ENCODE peak calls at places on chromosomes 1 and 21, in five cellular contexts. E, U, M, Y and C are unnamed samples.

GRCh38 chr1:3066826-3067225 is 2.2 kb upstream of the PRDM16 start:
- DNase-seq in E (no peak), Y (no peak), U (no peak), M (no peak), C (no peak)

GRCh38 chr1:161725888-161726630 is 4.7 kb downstream of the FCRLB start:
- DNase-seq in Y (peak), M (peak), U (peak), E (peak), C (peak)

GRCh38 chr1:193185861-193186714 is at the start of gene B3GALT2:
- DNase-seq in Y (peak), E (peak), M (peak), U (no peak), C (peak)

GRCh38 chr1:15994590-15995351 is 9.3 kb upstream of the SRARP start:
- DNase-seq in Y (peak), M (peak), U (peak), E (peak), C (peak)

GRCh38 chr1:165903672-165904071 is 76.3 kb downstream of the UCK2 start:
- DNase-seq in M (no peak), Y (no peak), U (no peak), E (no peak), C (no peak)

GRCh38 chr21:16116798-16117197 is 387.0 kb downstream of the USP25 start:
- DNase-seq in M (no peak), U (no peak), E (no peak), Y (no peak), C (no peak)

GRCh38 chr1:25922633-25923567 is 16.7 kb upstream of the STMN1 start:
- DNase-seq in Y (peak), E (peak), M (no peak), U (peak), C (peak)

GRCh38 chr1:36608272-36608671 is 125.6 kb upstream of the CSF3R start:
- DNase-seq in Y (no peak), M (no peak), E (no peak), U (no peak), C (no peak)

GRCh38 chr1:194069168-194069830 is 882.9 kb upstream of the B3GALT2 start:
- DNase-seq in E (peak), Y (no peak), M (no peak), U (no peak), C (no peak)

GRCh38 chr1:95380909-95381308 is 146.9 kb downstream of the RWDD3 start:
- DNase-seq in M (no peak), U (no peak), Y (no peak), E (no peak), C (no peak)

GRCh38 chr1:85406887-85407593 is 57.9 kb downstream of the DDAH1 start:
- DNase-seq in Y (no peak), U (no peak), M (peak), E (peak), C (no peak)

GRCh38 chr1:58447047-58447446 is 99.5 kb downstream of the OMA1 start:
- DNase-seq in E (no peak), M (no peak), U (no peak), Y (no peak), C (no peak)

GRCh38 chr1:208030320-208031091 is 119.6 kb upstream of the CD34 start:
- DNase-seq in E (no peak), M (no peak), Y (no peak), U (no peak), C (no peak)

GRCh38 chr1:228497817-228498216 is 10.6 kb downstream of the RNF187 start:
- DNase-seq in Y (no peak), M (no peak), U (no peak), E (no peak), C (no peak)

GRCh38 chr21:34639882-34640788 is 25.2 kb upstream of the RCAN1 start:
- DNase-seq in Y (peak), U (peak), M (no peak), E (no peak), C (no peak)

GRCh38 chr1:178057863-178058576 is 35.9 kb upstream of the RASAL2 start:
- DNase-seq in Y (no peak), M (no peak), E (peak), U (no peak), C (peak)

GRCh38 chr1:54581621-54582035 is 33.6 kb downstream of the ACOT11 start:
- DNase-seq in M (peak), U (no peak), Y (no peak), E (peak), C (peak)

GRCh38 chr1:50333595-50333974 is 89.7 kb downstream of the DMRTA2 start:
- DNase-seq in E (peak), U (peak), Y (peak), M (no peak), C (no peak)

GRCh38 chr1:36467027-36467410 is 2.8 kb upstream of the MRPS15 start:
- DNase-seq in M (no peak), U (no peak), Y (no peak), E (no peak), C (no peak)

GRCh38 chr1:211697356-211697755 is 21.9 kb upstream of the NEK2 start:
- DNase-seq in M (no peak), U (no peak), Y (no peak), E (no peak), C (no peak)

GRCh38 chr1:197367631-197368030 is 99.6 kb downstream of the CRB1 start:
- DNase-seq in E (no peak), U (no peak), M (no peak), Y (no peak), C (no peak)

GRCh38 chr1:85091647-85092295 is 43.5 kb upstream of the MCOLN3 start:
- DNase-seq in E (no peak), M (no peak), U (peak), Y (peak), C (no peak)

GRCh38 chr1:61561666-61562065 is 163.3 kb downstream of the TM2D1 start:
- DNase-seq in Y (no peak), U (no peak), E (no peak), M (no peak), C (no peak)

GRCh38 chr1:172219966-172220365 is 200.5 kb upstream of the C1orf105 start:
- DNase-seq in M (no peak), Y (no peak), U (no peak), E (no peak), C (no peak)

GRCh38 chr1:77925536-77925935 is 37.1 kb downstream of the NEXN start:
- DNase-seq in Y (no peak), U (no peak), E (no peak), M (no peak), C (no peak)

GRCh38 chr1:5424802-5425201 is 567.4 kb downstream of the NPHP4 start:
- DNase-seq in Y (no peak), E (no peak), U (no peak), M (no peak), C (peak)